ENCODE peak calls at places on chromosomes 3 and 15, in four cellular contexts. B is upper lobe of left lung, E is endothelial cell of umbilical vein, M is stomach. S is an unnamed sample.

GRCh38 chr3:42262525-42262924 is 3.5 kb downstream of the CCK start:
- DNase-seq in B (no peak), E (no peak), M (no peak), S (no peak)

GRCh38 chr3:185253645-185254410 is at the start of gene EHHADH:
- DNase-seq in E (peak; percentile 70), B (peak; percentile 87), M (peak; percentile 83), S (peak; percentile 70)

GRCh38 chr3:195932418-195933043 is 24.2 kb upstream of the TNK2 start:
- DNase-seq in E (no peak), M (no peak), B (no peak), S (no peak)

GRCh38 chr3:37986479-37987314 is 3.9 kb upstream of the VILL start:
- DNase-seq in B (peak; percentile 92), E (peak; percentile 39), M (peak; percentile 97), S (peak; percentile 74)

GRCh38 chr15:80015156-80015555 is 44.2 kb upstream of the BCL2A1 start:
- DNase-seq in B (no peak), E (no peak), M (no peak), S (no peak)

GRCh38 chr3:28328188-28329151 is 20.1 kb upstream of the ZCWPW2 start:
- DNase-seq in E (peak; percentile 48), B (no peak), M (no peak), S (peak; percentile 22)

GRCh38 chr3:12965999-12966846 is 107.0 kb downstream of the IQSEC1 start:
- DNase-seq in M (no peak), B (no peak), E (peak; percentile 39), S (peak; percentile 46)

GRCh38 chr15:66954601-66955000 is 110.8 kb upstream of the SMAD3 start:
- DNase-seq in E (no peak), B (no peak), M (no peak), S (no peak)

GRCh38 chr3:10459954-10460754 is 45.2 kb downstream of the ATP2B2 start:
- DNase-seq in M (peak; percentile 36), E (peak; percentile 59), B (peak; percentile 31), S (peak; percentile 53)

GRCh38 chr3:107431298-107432012 is 54.2 kb downstream of the CCDC54 start:
- DNase-seq in B (peak; percentile 70), M (peak; percentile 61), E (peak; percentile 45), S (peak; percentile 77)

GRCh38 chr15:78626611-78627010 is 5.8 kb upstream of the CHRNA3 start:
- DNase-seq in E (no peak), M (peak; percentile 4), B (no peak), S (no peak)

GRCh38 chr15:90934949-90935751 is at the start of gene UNC45A:
- DNase-seq in M (peak; percentile 97), E (peak; percentile 87), B (peak; percentile 98), S (peak; percentile 90)
- TF ChIP-seq POLR2A in M (no peak), E (peak; percentile 62), B (peak; percentile 59), S (peak; percentile 30)

GRCh38 chr3:129449279-129450115 is 9.5 kb downstream of the IFT122 start:
- DNase-seq in E (peak; percentile 75), M (no peak), B (no peak), S (no peak)

GRCh38 chr3:129453732-129454131 is 13.7 kb downstream of the IFT122 start:
- DNase-seq in B (no peak), E (no peak), M (no peak), S (peak; percentile 21)

GRCh38 chr3:129445472-129445871 is 5.4 kb downstream of the IFT122 start:
- DNase-seq in M (no peak), B (no peak), E (peak; percentile 23), S (no peak)

GRCh38 chr3:129446926-129447325 is 6.9 kb downstream of the IFT122 start:
- DNase-seq in E (no peak), M (no peak), B (no peak), S (no peak)

GRCh38 chr3:129448187-129448895 is 8.3 kb downstream of the IFT122 start:
- DNase-seq in E (no peak), M (peak; percentile 67), B (no peak), S (no peak)
- TF ChIP-seq POLR2A in E (no peak), M (no peak), B (no peak), S (no peak)

GRCh38 chr15:40930430-40931299 is 1.5 kb downstream of the DLL4 start:
- DNase-seq in E (peak; percentile 97), B (peak; percentile 54), M (no peak), S (peak; percentile 49)

GRCh38 chr15:40928351-40928974 is 677 bp upstream of the DLL4 start:
- DNase-seq in M (no peak), B (peak; percentile 53), E (no peak), S (no peak)

GRCh38 chr15:40927497-40928346 is 1.4 kb upstream of the DLL4 start:
- DNase-seq in E (no peak), B (no peak), M (no peak), S (no peak)

GRCh38 chr15:40929730-40930429 is 740 bp downstream of the DLL4 start:
- DNase-seq in B (peak; percentile 62), E (peak; percentile 66), M (peak; percentile 63), S (peak; percentile 32)

DNA sequence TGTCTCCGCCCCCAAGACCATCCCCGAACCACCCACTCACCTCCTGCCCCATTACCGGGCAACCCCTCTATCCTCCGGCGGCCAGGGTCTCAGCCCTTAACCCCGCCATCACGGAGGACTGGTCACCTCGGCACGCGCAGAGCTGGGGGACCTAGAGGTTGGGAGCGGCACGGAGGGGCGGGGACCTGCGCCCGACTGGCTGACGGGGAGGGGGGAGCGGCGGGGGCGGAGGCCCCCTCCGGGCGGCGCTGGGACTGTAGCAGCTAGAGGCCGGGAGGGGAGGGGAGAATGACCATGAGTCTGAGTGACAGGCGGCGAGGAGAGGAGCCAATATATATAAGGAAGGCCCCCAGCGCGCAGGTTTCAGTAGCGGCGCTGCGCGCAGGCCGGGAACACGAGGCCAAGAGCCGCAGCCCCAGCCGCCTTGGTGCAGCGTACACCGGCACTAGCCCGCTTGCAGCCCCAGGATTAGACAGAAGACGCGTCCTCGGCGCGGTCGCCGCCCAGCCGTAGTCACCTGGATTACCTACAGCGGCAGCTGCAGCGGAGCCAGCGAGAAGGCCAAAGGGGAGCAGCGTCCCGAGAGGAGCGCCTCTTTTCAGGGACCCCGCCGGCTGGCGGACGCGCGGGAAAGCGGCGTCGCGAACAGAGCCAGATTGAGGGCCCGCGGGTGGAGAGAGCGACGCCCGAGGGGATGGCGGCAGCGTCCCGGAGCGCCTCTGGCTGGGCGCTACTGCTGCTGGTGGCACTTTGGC is at the start of gene DLL4:
- DNase-seq in E (peak; percentile 94), B (peak; percentile 86), M (peak; percentile 74), S (peak; percentile 54)
- TF ChIP-seq POLR2A in E (peak; percentile 99), B (peak; percentile 74), M (no peak), S (no peak)

GRCh38 chr3:172151610-172152293 is 112.4 kb downstream of the FNDC3B start:
- DNase-seq in E (no peak), M (no peak), B (no peak), S (no peak)

GRCh38 chr3:172152294-172152649 is 112.9 kb downstream of the FNDC3B start:
- DNase-seq in E (peak; percentile 73), M (no peak), B (no peak), S (no peak)

GRCh38 chr3:172154768-172155649 is 115.6 kb downstream of the FNDC3B start:
- DNase-seq in M (no peak), E (no peak), B (no peak), S (no peak)

GRCh38 chr3:172152869-172153268 is 113.5 kb downstream of the FNDC3B start:
- DNase-seq in B (no peak), E (peak; percentile 79), M (no peak), S (no peak)

GRCh38 chr3:172153335-172153861 is 114.0 kb downstream of the FNDC3B start:
- DNase-seq in M (peak; percentile 92), E (peak; percentile 98), B (peak; percentile 98), S (peak; percentile 15)
- TF ChIP-seq POLR2A in M (no peak), E (peak; percentile 72), B (peak; percentile 45), S (no peak)

GRCh38 chr3:176071943-176072342 is 1125.3 kb downstream of the TBL1XR1 start:
- DNase-seq in B (no peak), E (no peak), M (no peak), S (no peak)

GRCh38 chr3:176075046-176075445 is 1122.2 kb downstream of the TBL1XR1 start:
- DNase-seq in B (no peak), E (no peak), M (no peak), S (no peak)

GRCh38 chr3:176074096-176074495 is 1123.2 kb downstream of the TBL1XR1 start:
- DNase-seq in E (no peak), M (no peak), B (no peak), S (no peak)

GRCh38 chr3:176078916-176079315 is 1118.4 kb downstream of the TBL1XR1 start:
- DNase-seq in E (no peak), B (no peak), M (no peak), S (no peak)

DNA sequence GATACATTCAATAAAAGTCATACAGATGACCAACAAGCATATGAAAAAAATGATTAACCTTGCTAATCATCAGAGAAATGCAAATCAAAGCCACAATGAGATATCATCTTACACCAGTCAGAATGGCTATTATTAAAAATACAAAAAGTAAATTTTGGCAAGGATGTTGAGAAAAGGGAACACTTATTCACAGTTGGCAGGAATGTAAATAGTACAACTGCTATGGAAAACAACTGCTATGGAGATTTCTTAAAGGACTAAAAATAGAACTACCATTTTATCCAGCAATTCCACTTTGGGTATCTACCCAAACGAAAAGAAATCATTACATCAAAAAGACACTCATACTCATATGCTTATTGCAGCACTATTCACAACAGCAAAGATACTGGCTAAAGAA is 1121.8 kb downstream of the TBL1XR1 start:
- DNase-seq in B (no peak), M (no peak), E (no peak), S (no peak)
- TF ChIP-seq POLR2A in B (no peak), M (no peak), E (no peak), S (no peak)

GRCh38 chr3:7573330-7573729 is 712.4 kb downstream of the GRM7 start:
- DNase-seq in M (no peak), B (no peak), E (no peak), S (no peak)

GRCh38 chr3:7568526-7569184 is 707.7 kb downstream of the GRM7 start:
- DNase-seq in E (no peak), B (no peak), M (no peak), S (no peak)

GRCh38 chr3:7577513-7577912 is 716.6 kb downstream of the GRM7 start:
- DNase-seq in B (no peak), E (no peak), M (no peak), S (no peak)

GRCh38 chr3:7576506-7576905 is 715.6 kb downstream of the GRM7 start:
- DNase-seq in B (no peak), M (no peak), E (no peak), S (no peak)

DNA sequence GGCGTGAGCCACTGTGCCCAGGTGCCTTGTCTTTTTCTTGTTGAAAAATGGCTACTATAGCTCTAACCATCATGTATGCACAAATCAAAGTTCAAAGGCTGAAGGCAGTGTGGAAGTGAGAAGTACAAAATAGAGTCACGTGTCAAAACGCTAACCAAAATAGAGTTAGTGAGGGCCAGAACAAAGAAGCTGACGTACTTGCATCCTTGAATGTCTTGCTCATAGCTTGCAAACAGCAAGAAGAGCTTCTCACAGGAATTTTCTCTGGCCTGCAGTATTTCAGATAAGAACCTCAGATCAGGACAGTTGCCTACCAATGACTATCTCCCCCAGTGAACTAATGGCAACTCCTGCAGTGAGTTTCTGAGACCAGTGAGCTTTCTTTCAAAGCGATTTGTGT is 713.5 kb downstream of the GRM7 start:
- DNase-seq in M (no peak), E (no peak), B (no peak), S (no peak)
- TF ChIP-seq POLR2A in M (no peak), E (no peak), B (no peak), S (no peak)

S was measured in erythroblast.